ENCODE peak calls at places on chromosomes 12 and 14, in five cellular contexts. U is upper lobe of left lung; E is aorta; A is stimulated activated CD4-positive, alpha-beta T cell treated with anti-CD3 and anti-CD28 coated beads, TNF-alpha, amount 100 ng/mL, for 1 hour; B is cardiac fibroblast. O is an unnamed sample.

GRCh38 chr14:52825085-52825484 is 33.7 kb upstream of the GNPNAT1 start:
- DNase-seq in U (no peak), E (no peak), A (no peak), B (peak; percentile 10), O (no peak)

GRCh38 chr14:103880986-103881926 is 33.9 kb upstream of the PPP1R13B start:
- DNase-seq in U (peak; percentile 48), E (no peak), A (no peak), B (no peak), O (no peak)

GRCh38 chr14:35083530-35084150 is 37.6 kb downstream of the FAM177A1 start:
- DNase-seq in U (no peak), E (no peak), A (no peak), B (no peak), O (no peak)

GRCh38 chr12:1994429-1995143 is 9.7 kb downstream of the DCP1B start:
- DNase-seq in U (no peak), E (no peak), A (no peak), B (no peak), O (no peak)

GRCh38 chr14:68961781-68962584 is 17.1 kb downstream of the ACTN1 start:
- DNase-seq in U (no peak), E (peak; percentile 78), A (no peak), B (peak; percentile 64), O (peak; percentile 85)

GRCh38 chr12:28190321-28191017 is at the start of gene CCDC91:
- DNase-seq in U (peak; percentile 90), E (peak; percentile 92), A (peak; percentile 69), B (peak; percentile 83), O (peak; percentile 92)

GRCh38 chr14:35355981-35356839 is 48.3 kb downstream of the NFKBIA start:
- DNase-seq in U (peak; percentile 61), E (peak; percentile 14), A (no peak), B (peak; percentile 78), O (no peak)

GRCh38 chr12:49767333-49767732 is 26.0 kb downstream of the TMBIM6 start:
- DNase-seq in U (no peak), E (no peak), A (no peak), B (no peak), O (no peak)

GRCh38 chr14:38950676-38951075 is 152.4 kb downstream of the SEC23A start:
- DNase-seq in U (no peak), E (no peak), A (no peak), B (no peak), O (no peak)

GRCh38 chr12:69779928-69780327 is 41.3 kb downstream of the RAB3IP start:
- DNase-seq in U (no peak), E (no peak), A (no peak), B (peak; percentile 75), O (no peak)

GRCh38 chr14:67556671-67557070 is 23.6 kb downstream of the PLEKHH1 start:
- DNase-seq in U (no peak), E (no peak), A (no peak), B (no peak), O (no peak)

GRCh38 chr14:74911221-74911620 is 11.8 kb downstream of the RPS6KL1 start:
- DNase-seq in U (no peak), E (no peak), A (no peak), B (no peak), O (no peak)

GRCh38 chr14:58944226-58944769 is 244.2 kb upstream of the DAAM1 start:
- DNase-seq in U (no peak), E (no peak), A (no peak), B (no peak), O (no peak)

GRCh38 chr12:120466560-120467315 is 2.8 kb downstream of the SRSF9 start:
- DNase-seq in U (peak; percentile 28), E (no peak), A (no peak), B (peak; percentile 61), O (no peak)

GRCh38 chr12:19988457-19988856 is 379.9 kb upstream of the PDE3A start:
- DNase-seq in U (no peak), E (no peak), A (no peak), B (peak; percentile 27), O (no peak)

GRCh38 chr14:98137626-98138025 is 1134.4 kb downstream of the BCL11B start:
- DNase-seq in U (no peak), E (no peak), A (no peak), B (no peak), O (no peak)

GRCh38 chr12:81128930-81129554 is 51.2 kb downstream of the ACSS3 start:
- DNase-seq in U (no peak), E (no peak), A (no peak), B (peak; percentile 67), O (no peak)

GRCh38 chr12:94427520-94428381 is 31.9 kb downstream of the CEP83 start:
- DNase-seq in U (no peak), E (peak; percentile 48), A (no peak), B (peak; percentile 79), O (no peak)

GRCh38 chr14:22602011-22602410 is 3.9 kb downstream of the ABHD4 start:
- DNase-seq in U (no peak), E (no peak), A (no peak), B (no peak), O (no peak)

GRCh38 chr12:113472191-113473190 is 820 bp upstream of the LHX5 start:
- DNase-seq in U (no peak), E (no peak), A (no peak), B (no peak), O (no peak)

GRCh38 chr12:8662592-8662991 is at the start of gene MFAP5:
- DNase-seq in U (no peak), E (no peak), A (no peak), B (peak; percentile 85), O (no peak)

GRCh38 chr12:128543493-128543892 is 276.5 kb downstream of the TMEM132C start:
- DNase-seq in U (no peak), E (no peak), A (no peak), B (no peak), O (no peak)

O was measured in chondrocyte.